ENCODE peak calls at places on chromosome 5, in eight cellular contexts. L is DMS153; A is T-helper 9 cell; P is stomach; Y is activated CD8-positive, alpha-beta memory T cell treated with anti-CD3 and anti-CD28 coated beads, Interleukin-2, amount 50 U/mL, for 48 hours; U is esophagus squamous epithelium; G is nucleus accumbens; M is colonic mucosa. D is an unnamed sample.

GRCh38 chr5:149063017-149063687 is at the start of gene SH3TC2:
- DNase-seq in A (no peak), M (peak), L (no peak), Y (no peak), G (peak), P (peak), U (no peak), D (peak)

GRCh38 chr5:167898361-167899042 is 392.9 kb upstream of the WWC1 start:
- DNase-seq in G (no peak), P (no peak), A (no peak), M (no peak), U (no peak), Y (no peak), L (no peak), D (no peak)

GRCh38 chr5:125659316-125660071 is 763.7 kb upstream of the GRAMD2B start:
- DNase-seq in M (no peak), L (no peak), G (no peak), P (no peak), U (no peak), A (no peak), Y (no peak), D (no peak)

GRCh38 chr5:32794086-32794485 is 83.0 kb downstream of the NPR3 start:
- DNase-seq in G (no peak), U (no peak), P (no peak), A (no peak), L (no peak), M (no peak), Y (no peak), D (no peak)

GRCh38 chr5:131265318-131265803 is 1.5 kb downstream of the CDC42SE2 start:
- DNase-seq in L (no peak), Y (no peak), P (no peak), G (no peak), U (no peak), M (no peak), A (no peak), D (no peak)

GRCh38 chr5:142151436-142152382 is 43.1 kb downstream of the NDFIP1 start:
- DNase-seq in A (peak), P (peak), M (peak), L (peak), U (no peak), G (no peak), Y (no peak), D (peak)

GRCh38 chr5:141681695-141682641 is at the start of gene ARAP3:
- DNase-seq in A (peak), L (no peak), P (peak), Y (peak), G (no peak), U (no peak), M (peak), D (peak)

GRCh38 chr5:1550287-1551076 is 26.7 kb upstream of the LPCAT1 start:
- DNase-seq in P (no peak), Y (peak), G (no peak), U (no peak), L (no peak), M (peak), A (no peak), D (peak)

GRCh38 chr5:73311291-73312110 is 137.1 kb downstream of the FOXD1 start:
- DNase-seq in L (no peak), U (no peak), G (no peak), M (no peak), Y (no peak), P (no peak), A (no peak), D (no peak)

GRCh38 chr5:73647721-73648120 is 21.7 kb downstream of the ARHGEF28 start:
- DNase-seq in A (no peak), L (no peak), M (no peak), U (no peak), Y (no peak), G (no peak), P (no peak), D (no peak)

GRCh38 chr5:89850516-89850865 is 559.1 kb downstream of the CETN3 start:
- DNase-seq in L (no peak), P (no peak), A (no peak), Y (no peak), U (no peak), M (no peak), G (no peak), D (no peak)

GRCh38 chr5:167524941-167525485 is 766.4 kb upstream of the WWC1 start:
- DNase-seq in A (no peak), M (no peak), L (no peak), U (no peak), G (no peak), Y (no peak), P (no peak), D (no peak)

GRCh38 chr5:1337490-1338195 is 7.3 kb downstream of the CLPTM1L start:
- DNase-seq in U (no peak), Y (no peak), L (no peak), A (no peak), G (no peak), P (no peak), M (no peak), D (no peak)

GRCh38 chr5:31944683-31945445 is 229.3 kb downstream of the GOLPH3 start:
- DNase-seq in U (no peak), Y (no peak), G (no peak), P (peak), A (no peak), L (peak), M (no peak), D (no peak)

GRCh38 chr5:104385901-104386300 is 823.3 kb upstream of the NUDT12 start:
- DNase-seq in A (no peak), L (no peak), G (no peak), U (no peak), Y (no peak), P (no peak), M (no peak), D (no peak)

GRCh38 chr5:67416133-67416937 is 219.7 kb upstream of the CD180 start:
- DNase-seq in U (no peak), P (no peak), A (no peak), G (no peak), Y (no peak), M (no peak), L (no peak), D (no peak)

GRCh38 chr5:78264600-78264999 is 29.9 kb downstream of the AP3B1 start:
- DNase-seq in Y (no peak), P (no peak), A (no peak), U (no peak), L (no peak), G (no peak), M (no peak), D (no peak)

GRCh38 chr5:146466521-146467349 is 19.6 kb downstream of the TCERG1 start:
- DNase-seq in A (no peak), G (no peak), L (no peak), U (no peak), M (no peak), P (no peak), Y (no peak), D (no peak)

GRCh38 chr5:57124014-57124413 is 49.8 kb upstream of the GPBP1 start:
- DNase-seq in U (no peak), Y (no peak), M (no peak), P (no peak), L (no peak), A (no peak), G (no peak), D (no peak)

GRCh38 chr5:111259636-111260035 is 35.5 kb downstream of the CAMK4 start:
- DNase-seq in A (no peak), Y (no peak), M (no peak), G (no peak), U (no peak), P (no peak), L (no peak), D (no peak)

GRCh38 chr5:125560476-125561225 is 814.2 kb upstream of the ZNF608 start:
- DNase-seq in L (peak), G (no peak), P (no peak), U (no peak), A (no peak), Y (no peak), M (no peak), D (no peak)

GRCh38 chr5:107340631-107341030 is 330.1 kb downstream of the EFNA5 start:
- DNase-seq in Y (no peak), U (no peak), L (no peak), P (no peak), M (no peak), A (no peak), G (no peak), D (no peak)

GRCh38 chr5:37926732-37927131 is 86.9 kb upstream of the GDNF start:
- DNase-seq in Y (no peak), M (no peak), G (no peak), U (no peak), L (no peak), P (no peak), A (no peak), D (no peak)

GRCh38 chr5:68329554-68329953 is 114.0 kb downstream of the PIK3R1 start:
- DNase-seq in L (no peak), G (no peak), U (no peak), A (no peak), Y (no peak), P (no peak), M (no peak), D (no peak)

GRCh38 chr5:111278824-111279504 is 54.8 kb downstream of the CAMK4 start:
- DNase-seq in A (peak), M (peak), L (no peak), Y (peak), P (peak), G (no peak), U (no peak), D (peak)

GRCh38 chr5:177494356-177495195 is 2.8 kb downstream of the PDLIM7 start:
- DNase-seq in Y (no peak), U (no peak), M (peak), A (no peak), P (peak), G (no peak), L (no peak), D (peak)